ENCODE peak calls at places on chromosomes 4 and X, in five cellular contexts. G is retinal pigment epithelial cell, C is bronchial epithelial cell, A is AG10803, Z is tibial artery. E is an unnamed sample.

GRCh38 chr4:115537387-115537786 is 424.0 kb upstream of the NDST4 start:
- DNase-seq in G (no peak), C (peak), Z (no peak), A (peak), E (peak)

GRCh38 chr4:168574581-168575295 is 77.9 kb downstream of the PALLD start:
- DNase-seq in C (peak), G (peak), A (no peak), Z (no peak), E (peak)

GRCh38 chrX:146264763-146265375 is 447.2 kb downstream of the SLITRK2 start:
- DNase-seq in Z (no peak), C (no peak), G (no peak), A (no peak), E (no peak)

GRCh38 chr4:72094054-72094780 is 62.4 kb downstream of the NPFFR2 start:
- DNase-seq in C (no peak), G (no peak), A (no peak), Z (peak), E (no peak)

GRCh38 chr4:13312264-13312663 is 171.9 kb downstream of the RAB28 start:
- DNase-seq in C (no peak), G (no peak), Z (no peak), A (no peak), E (no peak)

GRCh38 chr4:26573389-26573794 is 10.5 kb upstream of the TBC1D19 start:
- DNase-seq in Z (no peak), C (no peak), G (no peak), A (no peak), E (peak)

GRCh38 chrX:84467898-84468297 is 34.4 kb downstream of the HDX start:
- DNase-seq in C (no peak), A (no peak), G (no peak), Z (no peak), E (no peak)

GRCh38 chr4:75723117-75723801 is 1.1 kb upstream of the USO1 start:
- DNase-seq in C (peak), Z (no peak), A (peak), G (no peak), E (peak)

GRCh38 chr4:158841540-158841939 is 72.7 kb downstream of the FNIP2 start:
- DNase-seq in A (no peak), Z (no peak), C (no peak), G (no peak), E (no peak)

GRCh38 chr4:114272226-114272625 is 292.8 kb upstream of the ARSJ start:
- DNase-seq in G (peak), Z (no peak), C (peak), A (peak), E (peak)

GRCh38 chr4:20809796-20810195 is 109.5 kb downstream of the PACRGL start:
- DNase-seq in C (peak), Z (no peak), G (no peak), A (no peak), E (no peak)

GRCh38 chr4:116332508-116332907 is 752.9 kb downstream of the TRAM1L1 start:
- DNase-seq in G (no peak), C (no peak), A (no peak), Z (no peak), E (no peak)

GRCh38 chr4:48578132-48578964 is 88.3 kb downstream of the ZAR1 start:
- DNase-seq in A (peak), C (peak), Z (no peak), G (peak), E (peak)

GRCh38 chr4:150948710-150949109 is 66.4 kb downstream of the LRBA start:
- DNase-seq in G (no peak), Z (no peak), C (no peak), A (no peak), E (no peak)

GRCh38 chr4:55910140-55910539 is 38.6 kb upstream of the CEP135 start:
- DNase-seq in A (peak), Z (no peak), C (peak), G (no peak), E (peak)

GRCh38 chr4:2933566-2934076 is 29.6 kb downstream of the NOP14 start:
- DNase-seq in G (no peak), C (no peak), A (no peak), Z (no peak), E (no peak)

GRCh38 chr4:126738926-126739325 is 893.8 kb upstream of the INTU start:
- DNase-seq in A (no peak), C (peak), G (no peak), Z (no peak), E (peak)

GRCh38 chr4:76495166-76495565 is 60.1 kb downstream of the SHROOM3 start:
- DNase-seq in A (peak), G (no peak), C (no peak), Z (no peak), E (no peak)

GRCh38 chrX:101925733-101926132 is 6.1 kb downstream of the ZMAT1 start:
- DNase-seq in A (no peak), Z (no peak), C (no peak), G (no peak), E (no peak)

GRCh38 chr4:95778666-95779065 is 61.2 kb upstream of the PDHA2 start:
- DNase-seq in C (no peak), G (no peak), A (no peak), Z (no peak), E (no peak)

GRCh38 chr4:5511791-5512190 is 196.6 kb downstream of the EVC2 start:
- DNase-seq in A (peak), G (no peak), Z (no peak), C (peak), E (peak)

GRCh38 chrX:10158279-10158939 is 1.6 kb downstream of the CLCN4 start:
- DNase-seq in C (no peak), Z (no peak), G (no peak), A (no peak), E (no peak)

GRCh38 chrX:113274801-113275200 is 434.2 kb upstream of the AMOT start:
- DNase-seq in Z (no peak), C (no peak), A (peak), G (no peak), E (no peak)

GRCh38 chr4:34723606-34724005 is 1520.7 kb downstream of the ARAP2 start:
- DNase-seq in G (peak), A (no peak), C (no peak), Z (no peak), E (peak)

GRCh38 chrX:133053854-133054565 is 42.9 kb downstream of the USP26 start:
- DNase-seq in G (peak), C (peak), A (no peak), Z (no peak), E (peak)

GRCh38 chrX:103779156-103779555 is 2.5 kb downstream of the PLP1 start:
- DNase-seq in G (no peak), Z (no peak), C (no peak), A (no peak), E (peak)

GRCh38 chr4:56745082-56745481 is 64.0 kb upstream of the HOPX start:
- DNase-seq in A (no peak), Z (no peak), G (no peak), C (no peak), E (no peak)

GRCh38 chr4:11724731-11725130 is 296.0 kb upstream of the HS3ST1 start:
- DNase-seq in G (no peak), Z (no peak), A (no peak), C (peak), E (peak)

GRCh38 chr4:84965558-84966381 is 720 bp downstream of the WDFY3 start:
- DNase-seq in A (peak), Z (peak), C (no peak), G (no peak), E (peak)

GRCh38 chr4:16461362-16461761 is 235.1 kb upstream of the TAPT1 start:
- DNase-seq in A (peak), G (no peak), Z (no peak), C (peak), E (no peak)

DNA sequence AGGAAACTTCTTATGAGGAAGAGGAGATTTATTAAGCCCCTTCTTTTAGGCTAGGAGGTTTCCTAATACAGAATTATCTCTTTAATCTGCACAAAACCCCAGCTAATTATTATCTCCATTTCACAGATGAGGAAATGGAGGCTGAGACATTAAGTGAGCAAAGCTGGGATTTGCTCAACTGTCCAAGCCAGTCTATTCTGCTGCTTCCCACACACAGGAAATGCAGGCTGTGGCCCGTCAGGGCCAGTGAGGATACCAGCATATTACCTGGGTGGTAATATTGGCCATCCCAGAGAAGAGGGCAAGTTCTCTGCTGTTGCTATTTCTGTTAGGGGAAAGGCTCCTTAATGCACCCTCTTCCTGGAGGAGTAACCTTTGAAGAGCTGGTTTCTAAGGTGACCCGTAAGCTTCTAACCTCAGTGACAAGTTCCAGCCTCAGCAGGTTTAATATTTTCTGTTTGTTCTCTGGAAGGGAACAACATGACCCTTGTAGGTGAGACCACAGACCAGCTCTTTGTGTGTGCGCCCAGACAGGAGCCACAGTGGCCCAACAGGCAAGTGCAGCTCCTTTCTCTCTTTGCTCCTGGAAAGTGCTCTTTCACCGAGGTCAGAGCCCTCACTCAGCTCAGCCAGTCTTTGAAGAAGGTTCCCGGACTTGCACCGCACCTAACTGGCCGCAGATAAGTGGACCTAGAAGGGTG is 35.6 kb downstream of the TBC1D9 start:
- DNase-seq in C (peak), A (no peak), G (no peak), Z (no peak), E (no peak)
- H3K4me3 ChIP-seq in C (no peak), A (no peak), G (no peak), Z (no peak), E (no peak)

GRCh38 chr4:146382194-146382593 is 139.5 kb downstream of the SLC10A7 start:
- DNase-seq in A (no peak), C (no peak), G (no peak), Z (no peak), E (no peak)

GRCh38 chr4:146379744-146380143 is 142.0 kb downstream of the SLC10A7 start:
- DNase-seq in G (no peak), Z (no peak), C (peak), A (no peak), E (peak)

GRCh38 chr4:146381263-146381872 is 140.4 kb downstream of the SLC10A7 start:
- DNase-seq in A (no peak), Z (no peak), G (no peak), C (peak), E (no peak)
- TF ChIP-seq CTCF in A (no peak), Z (no peak), G (no peak), C (no peak), E (no peak)

DNA sequence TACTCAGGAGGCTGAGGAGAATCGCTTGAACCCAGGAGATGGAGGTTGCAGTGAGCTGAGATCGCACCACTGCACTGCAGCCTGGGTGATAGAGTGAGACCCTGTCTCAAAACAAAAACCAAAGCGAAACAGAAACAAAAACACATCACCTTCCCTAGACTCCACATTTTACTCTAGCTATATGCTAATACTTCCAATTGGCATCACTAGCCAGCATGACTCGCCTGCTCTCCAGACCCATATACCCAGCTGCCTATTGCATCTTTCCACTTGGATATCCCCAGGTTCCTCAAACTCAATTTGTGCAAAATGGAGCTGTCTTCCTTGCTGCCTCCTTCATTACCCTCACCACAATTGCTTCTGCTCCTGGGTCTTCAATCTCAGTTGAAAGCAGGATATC is 22.4 kb upstream of the LAP3 start:
- DNase-seq in G (no peak), C (no peak), A (no peak), Z (no peak), E (no peak)
- H3K4me3 ChIP-seq in G (no peak), C (no peak), A (no peak), Z (no peak), E (no peak)

GRCh38 chr4:1233641-1234277 is 15.2 kb downstream of the CTBP1 start:
- DNase-seq in G (no peak), Z (no peak), C (no peak), A (no peak), E (peak)
- TF ChIP-seq CTCF in G (peak), Z (peak), C (no peak), A (peak), E (peak)

GRCh38 chrX:20361081-20361889 is 94.6 kb upstream of the RPS6KA3 start:
- DNase-seq in A (peak), C (peak), Z (no peak), G (peak), E (peak)
- H3K4me3 ChIP-seq in A (peak), C (no peak), Z (no peak), G (no peak), E (no peak)

DNA sequence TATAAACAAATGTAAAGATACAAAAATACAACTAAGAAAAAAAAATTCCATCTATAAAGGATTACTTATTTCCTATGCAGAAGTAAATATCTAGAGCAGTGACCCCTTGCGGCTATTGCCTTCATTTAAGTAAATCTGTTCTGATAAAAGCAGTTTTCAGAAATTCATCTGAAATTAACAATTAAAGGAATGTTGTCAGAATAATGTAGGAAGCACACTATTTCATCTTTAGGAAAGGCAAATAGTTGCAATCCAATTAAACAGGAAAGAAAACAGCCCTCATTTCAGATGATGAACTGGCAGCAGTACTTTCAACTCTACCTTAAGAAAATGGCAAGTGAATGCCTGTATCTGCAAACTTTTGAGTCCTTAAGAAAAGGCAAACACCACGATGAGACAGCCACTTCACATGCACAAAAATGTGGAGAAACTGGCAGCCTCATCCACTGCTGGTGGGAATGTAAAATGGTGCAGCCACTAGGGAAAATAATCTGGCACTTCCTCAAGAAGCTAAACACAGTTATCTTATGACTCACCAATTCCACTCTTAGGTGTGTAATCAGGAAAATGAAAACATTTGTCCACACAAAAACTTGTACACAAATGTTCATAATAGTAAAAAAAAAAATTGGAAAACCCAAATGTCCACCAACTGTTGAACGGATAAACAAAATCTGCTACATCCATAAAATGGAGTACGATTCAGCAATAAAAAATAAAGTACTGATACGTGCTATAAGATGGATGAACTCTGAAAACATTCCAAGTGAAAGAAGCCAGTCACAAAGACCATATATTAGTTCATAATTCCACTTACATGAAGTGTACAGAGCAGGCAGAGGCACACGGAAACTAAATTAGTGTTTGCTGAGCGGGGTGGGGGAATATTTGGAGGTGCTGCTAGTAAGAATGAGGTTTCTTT is 2.0 kb upstream of the THAP9 start:
- DNase-seq in G (no peak), C (peak), A (peak), Z (no peak), E (peak)
- TF ChIP-seq CTCF in G (peak), C (peak), A (peak), Z (peak), E (peak)

GRCh38 chrX:49187526-49187925 is 1.4 kb upstream of the PRICKLE3 start:
- DNase-seq in C (no peak), Z (no peak), G (no peak), A (no peak), E (no peak)

GRCh38 chrX:49186125-49187027 is at the start of gene PRICKLE3:
- DNase-seq in C (peak), G (no peak), A (peak), Z (peak), E (peak)

GRCh38 chrX:49188468-49189076 is 2.4 kb upstream of the PRICKLE3 start:
- DNase-seq in Z (no peak), G (no peak), A (no peak), C (no peak), E (no peak)

GRCh38 chrX:49185062-49185394 is 1.1 kb downstream of the PRICKLE3 start:
- DNase-seq in A (no peak), C (no peak), G (no peak), Z (no peak), E (no peak)

GRCh38 chrX:49187028-49187394 is 838 bp upstream of the PRICKLE3 start:
- DNase-seq in Z (no peak), A (no peak), G (no peak), C (no peak), E (no peak)
- H3K4me3 ChIP-seq in Z (no peak), A (no peak), G (no peak), C (no peak), E (no peak)

GRCh38 chr4:156578713-156579112 is 392.9 kb downstream of the PDGFC start:
- DNase-seq in A (no peak), G (no peak), Z (no peak), C (peak), E (no peak)

GRCh38 chr4:156571146-156571545 is 400.5 kb downstream of the PDGFC start:
- DNase-seq in G (no peak), Z (peak), C (no peak), A (no peak), E (no peak)

GRCh38 chr4:156576946-156577345 is 394.7 kb downstream of the PDGFC start:
- DNase-seq in G (no peak), C (no peak), Z (no peak), A (no peak), E (no peak)

GRCh38 chr4:156578005-156578404 is 393.6 kb downstream of the PDGFC start:
- DNase-seq in G (no peak), C (no peak), A (no peak), Z (no peak), E (no peak)

GRCh38 chr4:156575430-156576073 is 396.0 kb downstream of the PDGFC start:
- DNase-seq in C (no peak), G (peak), Z (no peak), A (peak), E (no peak)
- TF ChIP-seq CTCF in C (no peak), G (no peak), Z (no peak), A (no peak), E (peak)

DNA sequence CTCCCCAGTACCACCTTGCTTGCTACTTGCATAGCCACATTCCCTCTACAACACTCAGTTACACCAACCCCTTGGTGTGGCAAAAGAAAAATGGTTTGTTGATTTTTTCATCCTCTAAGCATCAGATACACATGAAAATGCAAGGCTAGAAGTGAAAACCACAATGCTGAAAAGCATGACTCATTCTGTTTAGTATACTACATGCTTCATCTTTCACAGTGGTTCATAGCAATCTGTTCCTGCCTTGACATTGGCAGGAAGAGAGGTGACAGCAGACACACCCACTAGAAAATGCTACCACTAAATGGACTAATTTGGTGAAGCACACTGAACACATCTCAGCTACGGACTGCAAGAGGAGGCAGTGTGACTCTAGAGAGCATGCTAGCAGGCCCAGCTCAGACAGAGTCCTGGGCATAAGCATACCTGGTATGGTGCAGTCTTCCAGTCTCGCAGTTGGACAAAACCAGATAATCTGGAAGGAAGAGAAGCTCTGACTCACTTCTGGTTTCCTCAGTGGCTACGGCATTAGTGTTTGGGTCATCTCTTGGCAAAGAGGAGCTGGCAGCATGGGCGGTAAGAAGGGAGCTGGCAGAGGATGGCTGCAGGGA is 38.0 kb downstream of the GAB3 start:
- DNase-seq in Z (no peak), G (no peak), A (peak), C (peak), E (peak)
- H3K4me3 ChIP-seq in Z (no peak), G (no peak), A (no peak), C (no peak), E (no peak)

DNA sequence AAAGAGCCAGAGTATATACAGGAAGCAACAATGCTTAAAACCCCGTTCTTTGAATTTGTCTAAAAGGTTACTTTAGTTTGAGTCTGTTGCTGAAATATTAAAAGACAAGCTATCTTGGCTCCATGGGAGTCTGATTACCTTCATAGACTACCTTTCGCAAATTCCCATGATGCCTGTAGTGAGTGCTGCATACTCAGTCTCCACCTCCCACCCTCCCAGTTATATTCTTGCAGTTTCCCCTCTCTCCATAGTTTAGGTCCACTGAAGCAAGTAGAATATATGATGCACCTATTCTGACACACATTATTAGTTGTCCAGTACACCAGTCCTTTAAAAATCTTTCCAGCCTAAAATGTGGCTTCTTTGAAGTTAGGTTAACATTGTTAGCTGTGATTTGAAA is 2.4 kb downstream of the CNKSR2 start:
- DNase-seq in Z (no peak), A (no peak), G (no peak), C (no peak), E (no peak)
- TF ChIP-seq CTCF in Z (no peak), A (no peak), G (no peak), C (no peak), E (no peak)

E was measured in choroid plexus epithelial cell.